ENCODE peak calls at places on chromosomes 13 and 19, in seven cellular contexts. T, J, Q, L, A, M and Z are unnamed samples. For H3K4me1, the result is how much of the 10 kb centered on the place peaks cover.

GRCh38 chr19:8585057-8585893 is 8.0 kb upstream of the MYO1F start:
- DNase-seq in T (no peak), J (no peak), Q (no peak), L (no peak), A (no peak), M (no peak), Z (no peak)

GRCh38 chr19:43126720-43127119 is 44.2 kb upstream of the PSG2 start:
- DNase-seq in T (peak), J (no peak), Q (no peak), L (no peak), A (no peak), M (no peak), Z (no peak)

GRCh38 chr13:51034906-51035305 is 76.2 kb downstream of the C13orf42 start:
- DNase-seq in T (peak), J (no peak), Q (no peak), L (no peak), A (peak), M (no peak), Z (no peak)

GRCh38 chr13:39602277-39602613 is 748 bp downstream of the LHFPL6 start:
- DNase-seq in T (no peak), J (no peak), Q (no peak), L (peak), A (no peak), M (no peak), Z (no peak)

GRCh38 chr13:112819111-112819510 is 129.3 kb downstream of the ATP11A start:
- DNase-seq in T (no peak), J (no peak), Q (no peak), L (no peak), A (no peak), M (no peak), Z (no peak)

GRCh38 chr13:113155201-113155600 is 3.2 kb upstream of the PROZ start:
- DNase-seq in T (no peak), J (no peak), Q (no peak), L (no peak), A (peak), M (no peak), Z (no peak)

GRCh38 chr19:58009666-58010301 is 7.2 kb upstream of the ZNF606 start:
- DNase-seq in T (peak), J (peak), Q (no peak), L (no peak), A (no peak), M (peak), Z (peak)

GRCh38 chr19:5804516-5805464 is at the start of gene NRTN:
- DNase-seq in T (peak), J (no peak), Q (no peak), L (peak), A (peak), M (peak), Z (no peak)

GRCh38 chr19:38778733-38779132 is 5.4 kb upstream of the LGALS7 start:
- DNase-seq in T (no peak), J (no peak), Q (no peak), L (no peak), A (no peak), M (no peak), Z (no peak)

GRCh38 chr19:6551607-6552450 is 21.0 kb downstream of the TNFSF9 start:
- DNase-seq in T (no peak), J (peak), Q (no peak), L (no peak), A (peak), M (peak), Z (peak)

GRCh38 chr13:62246581-62246980 is 830.9 kb upstream of the PCDH20 start:
- DNase-seq in T (no peak), J (peak), Q (no peak), L (no peak), A (no peak), M (no peak), Z (peak)

GRCh38 chr19:42831221-42832019 is 48.1 kb downstream of the PSG1 start:
- DNase-seq in T (peak), J (no peak), Q (peak), L (no peak), A (no peak), M (no peak), Z (no peak)

GRCh38 chr19:8306235-8307054 is 1.7 kb downstream of the CD320 start:
- DNase-seq in T (no peak), J (no peak), Q (no peak), L (no peak), A (peak), M (peak), Z (no peak)

GRCh38 chr13:21071015-21071414 is 9.6 kb upstream of the LATS2 start:
- DNase-seq in T (peak), J (peak), Q (no peak), L (no peak), A (no peak), M (no peak), Z (peak)

GRCh38 chr13:105153626-105154025 is 1381.8 kb downstream of the EFNB2 start:
- DNase-seq in T (no peak), J (peak), Q (no peak), L (no peak), A (no peak), M (no peak), Z (no peak)

GRCh38 chr19:42229855-42230331 is 9.8 kb downstream of the ZNF526 start:
- DNase-seq in T (no peak), J (no peak), Q (no peak), L (no peak), A (no peak), M (no peak), Z (no peak)

GRCh38 chr13:107124129-107124718 is 556.3 kb upstream of the ARGLU1 start:
- DNase-seq in T (peak), J (peak), Q (no peak), L (peak), A (no peak), M (no peak), Z (no peak)

GRCh38 chr13:29548722-29549446 is 46.6 kb downstream of the SLC7A1 start:
- DNase-seq in T (no peak), J (peak), Q (no peak), L (no peak), A (no peak), M (no peak), Z (peak)

GRCh38 chr13:51501592-51502205 is 48.9 kb upstream of the INTS6 start:
- DNase-seq in T (peak), J (peak), Q (no peak), L (no peak), A (no peak), M (no peak), Z (peak)

GRCh38 chr19:9070066-9070465 is 16.8 kb upstream of the OR1M1 start:
- DNase-seq in T (no peak), J (peak), Q (no peak), L (no peak), A (peak), M (no peak), Z (peak)

GRCh38 chr19:36837525-36837901 is 674 bp downstream of the ZNF790 start:
- DNase-seq in T (no peak), J (no peak), Q (no peak), L (no peak), A (no peak), M (no peak), Z (no peak)

GRCh38 chr19:40578442-40578908 is 1.8 kb downstream of the SHKBP1 start:
- DNase-seq in T (peak), J (peak), Q (no peak), L (no peak), A (peak), M (peak), Z (peak)

GRCh38 chr13:39516140-39516539 is 86.9 kb downstream of the LHFPL6 start:
- DNase-seq in T (no peak), J (peak), Q (no peak), L (no peak), A (no peak), M (no peak), Z (peak)

GRCh38 chr13:28059214-28059613 is 41.2 kb downstream of the FLT3 start:
- DNase-seq in T (peak), J (peak), Q (peak), L (peak), A (peak), M (peak), Z (no peak)

GRCh38 chr13:76976488-76976887 is 15.4 kb upstream of the CLN5 start:
- DNase-seq in T (no peak), J (peak), Q (no peak), L (no peak), A (no peak), M (no peak), Z (peak)

GRCh38 chr19:518292-519231 is 11.3 kb downstream of the TPGS1 start:
- DNase-seq in T (no peak), J (no peak), Q (no peak), L (no peak), A (peak), M (no peak), Z (no peak)

GRCh38 chr13:113585828-113586355 is 1.3 kb downstream of the TFDP1 start:
- DNase-seq in T (no peak), J (no peak), Q (no peak), L (no peak), A (peak), M (peak), Z (no peak)

GRCh38 chr13:112697756-112698655 is 8.2 kb downstream of the ATP11A start:
- DNase-seq in T (no peak), J (no peak), Q (no peak), L (no peak), A (no peak), M (no peak), Z (no peak)

GRCh38 chr13:40660692-40661091 is 5.7 kb downstream of the FOXO1 start:
- DNase-seq in T (no peak), J (no peak), Q (no peak), L (no peak), A (no peak), M (no peak), Z (no peak)
- H3K4me1 ChIP-seq in T (under half), J (under half), Q (under half), L (under half), A (under half), M (under half), Z (under half)

GRCh38 chr13:30715837-30716236 is 19.5 kb upstream of the ALOX5AP start:
- DNase-seq in T (no peak), J (no peak), Q (no peak), L (no peak), A (no peak), M (no peak), Z (no peak)

GRCh38 chr13:30722361-30722760 is 13.0 kb upstream of the ALOX5AP start:
- DNase-seq in T (peak), J (no peak), Q (no peak), L (no peak), A (no peak), M (no peak), Z (no peak)

GRCh38 chr13:30720470-30720869 is 14.9 kb upstream of the ALOX5AP start:
- DNase-seq in T (no peak), J (no peak), Q (no peak), L (no peak), A (no peak), M (no peak), Z (no peak)

GRCh38 chr13:30718661-30719520 is 16.5 kb upstream of the ALOX5AP start:
- DNase-seq in T (peak), J (peak), Q (peak), L (no peak), A (no peak), M (no peak), Z (peak)

DNA sequence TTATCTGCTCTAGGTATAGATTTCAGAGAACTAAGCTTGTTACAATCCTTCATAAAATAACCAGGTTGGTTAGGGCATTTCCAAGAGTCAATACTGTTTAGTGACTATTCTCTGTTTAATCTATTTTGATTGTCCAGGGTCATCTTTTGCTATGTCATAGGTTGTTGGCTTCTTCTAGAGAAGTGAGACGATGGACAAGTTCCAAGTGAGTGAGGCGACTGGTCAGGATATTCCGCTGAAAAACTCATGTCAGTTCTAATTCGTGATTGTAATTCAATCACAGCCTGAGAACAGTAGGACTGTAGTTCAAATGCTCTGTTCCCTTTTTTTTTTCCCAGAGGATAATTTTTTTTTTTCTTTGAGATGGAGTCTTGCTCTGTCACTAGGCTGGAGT is 15.8 kb upstream of the ALOX5AP start:
- DNase-seq in T (peak), J (peak), Q (no peak), L (no peak), A (no peak), M (no peak), Z (no peak)
- H3K27ac ChIP-seq in T (peak), J (peak), Q (no peak), L (no peak), A (no peak), M (no peak), Z (peak)

DNA sequence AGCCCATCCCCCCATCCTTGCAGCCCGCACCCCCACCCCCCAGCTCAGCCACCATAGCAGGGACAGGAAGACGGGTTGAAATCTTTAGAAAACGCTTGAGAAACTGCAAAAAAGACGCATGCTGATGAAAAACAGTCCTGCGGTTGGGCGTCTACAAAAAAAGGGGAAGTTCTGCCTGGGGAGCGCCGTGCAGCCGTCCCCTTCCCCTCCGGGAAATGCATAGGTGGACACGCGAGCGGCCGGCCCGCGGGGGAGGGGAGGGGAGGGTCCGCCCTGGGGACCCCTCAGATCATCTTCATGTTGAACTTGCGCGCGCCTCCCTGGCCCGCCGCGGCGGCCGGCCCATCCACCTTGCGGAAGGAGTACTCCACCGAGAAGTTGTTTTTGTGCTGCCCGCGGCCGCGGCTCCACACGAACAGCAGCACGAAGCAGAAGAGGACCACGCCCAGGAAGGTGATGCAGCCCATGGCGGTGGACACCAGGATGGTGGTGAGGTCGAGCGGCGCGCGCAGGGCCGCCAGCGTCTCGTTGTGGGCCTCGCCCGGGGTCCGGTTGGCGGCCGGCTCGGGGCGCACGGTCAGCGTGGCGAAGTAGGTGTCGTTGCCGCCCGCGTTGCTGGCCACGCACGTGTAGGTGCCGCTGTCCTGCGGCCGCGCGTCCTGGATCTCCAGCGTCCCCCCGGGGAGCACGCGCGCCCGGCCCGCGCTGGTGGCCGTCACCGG is 7.9 kb upstream of the PEAK3 start:
- DNase-seq in T (no peak), J (no peak), Q (no peak), L (peak), A (no peak), M (peak), Z (no peak)
- TF ChIP-seq EZH2 in T (no peak), J (no peak), Q (no peak), L (no peak), A (no peak), M (no peak), Z (peak)

GRCh38 chr13:99354371-99354951 is 47.3 kb upstream of the GPR183 start:
- DNase-seq in T (peak), J (no peak), Q (no peak), L (no peak), A (peak), M (no peak), Z (no peak)
- H3K4me1 ChIP-seq in T (under half), J (under half), Q (under half), L (under half), A (under half), M (under half), Z (under half)

GRCh38 chr19:12891553-12892021 is 627 bp downstream of the GCDH start:
- DNase-seq in T (peak), J (no peak), Q (no peak), L (peak), A (no peak), M (no peak), Z (no peak)
- H3K27ac ChIP-seq in T (no peak), J (peak), Q (peak), L (peak), A (peak), M (peak), Z (no peak)

DNA sequence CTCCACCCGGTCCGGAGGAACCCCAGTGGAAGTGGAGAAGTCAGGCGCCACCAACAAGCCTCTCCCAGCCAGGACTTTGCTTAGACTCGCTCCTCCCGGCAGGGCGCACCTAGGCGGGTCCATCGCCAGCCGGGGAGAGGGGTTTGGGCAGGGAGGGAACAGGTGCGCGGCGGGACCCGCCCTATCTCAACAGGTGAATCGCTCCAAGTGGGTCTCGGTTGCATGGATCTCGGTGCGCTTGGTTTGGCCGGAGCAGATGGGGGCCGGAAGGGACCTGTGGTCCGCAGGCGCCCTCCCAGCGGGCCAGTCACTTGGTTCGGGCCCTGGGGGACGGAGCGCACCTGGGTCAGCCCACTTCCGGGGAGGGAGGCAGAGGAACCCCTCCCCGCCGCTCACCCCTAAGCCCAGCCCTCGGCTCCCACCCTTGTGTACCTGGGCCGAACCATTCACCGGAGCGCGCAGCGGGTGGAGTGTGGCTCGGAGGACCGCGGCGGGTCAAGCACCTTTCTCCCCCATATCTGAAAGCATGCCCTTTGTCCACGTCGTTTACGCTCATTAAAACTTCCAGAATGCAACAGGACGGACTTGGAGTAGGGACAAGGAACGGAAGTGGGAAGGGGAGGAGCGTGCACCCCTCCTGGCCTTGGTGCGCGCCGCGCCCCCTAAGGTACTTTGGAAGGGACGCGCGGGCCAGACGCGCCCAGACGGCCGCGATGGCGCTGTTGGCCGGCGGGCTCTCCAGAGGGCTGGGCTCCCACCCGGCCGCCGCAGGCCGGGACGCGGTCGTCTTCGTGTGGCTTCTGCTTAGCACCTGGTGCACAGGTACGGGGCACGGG is at the start of gene LSR:
- DNase-seq in T (peak), J (no peak), Q (peak), L (peak), A (peak), M (no peak), Z (no peak)
- TF ChIP-seq EZH2 in T (no peak), J (peak), Q (no peak), L (no peak), A (no peak), M (no peak), Z (peak)

DNA sequence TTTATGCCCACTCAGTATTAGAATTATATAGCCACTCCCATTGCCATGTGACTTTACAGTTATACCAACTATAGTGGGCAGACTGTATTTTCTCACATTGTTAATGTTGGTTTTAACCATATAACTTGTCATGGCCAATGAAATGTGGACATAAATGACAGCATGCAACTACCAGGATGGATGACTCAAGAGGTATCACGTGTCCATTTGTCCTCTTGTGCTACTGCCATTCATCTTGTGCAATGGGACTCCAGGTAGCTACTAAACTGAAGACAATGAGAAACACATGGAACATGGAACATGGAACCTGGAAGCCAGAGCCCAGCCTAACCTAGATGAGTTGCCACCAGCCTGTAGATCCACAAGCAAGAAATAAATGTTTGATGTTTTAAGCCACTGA is 242.7 kb upstream of the IPO5 start:
- DNase-seq in T (no peak), J (no peak), Q (no peak), L (no peak), A (no peak), M (no peak), Z (no peak)
- H3K4me1 ChIP-seq in T (under half), J (under half), Q (under half), L (under half), A (under half), M (under half), Z (under half)